ENCODE peak calls at places on chromosome 4, in four cellular contexts. One of them, this sample, is unnamed.

GRCh38 chr4:175953960-175954521 is 111.6 kb upstream of the WDR17 start:
- DNase-seq in GM12891: no peak
- DNase-seq in K562: no peak
- DNase-seq in GM12878: no peak
- DNase-seq in this sample: no peak

GRCh38 chr4:19940861-19941260 is 310.8 kb upstream of the SLIT2 start:
- DNase-seq in GM12891: no peak
- DNase-seq in K562: no peak
- DNase-seq in GM12878: no peak
- DNase-seq in this sample: no peak

GRCh38 chr4:39458505-39459300 is at the start of the genes LIAS and RPL9:
- DNase-seq in GM12891: peak
- DNase-seq in K562: peak
- DNase-seq in GM12878: peak
- DNase-seq in this sample: peak

GRCh38 chr4:78057135-78057599 is at the start of gene FRAS1:
- DNase-seq in GM12891: no peak
- DNase-seq in K562: no peak
- DNase-seq in GM12878: no peak
- DNase-seq in this sample: no peak

GRCh38 chr4:176565044-176565443 is 227.7 kb downstream of the VEGFC start:
- DNase-seq in GM12891: no peak
- DNase-seq in K562: no peak
- DNase-seq in GM12878: no peak
- DNase-seq in this sample: no peak

GRCh38 chr4:8046925-8047541 is 107.4 kb upstream of the AFAP1 start:
- DNase-seq in GM12891: no peak
- DNase-seq in K562: no peak
- DNase-seq in GM12878: no peak
- DNase-seq in this sample: no peak

GRCh38 chr4:108619372-108620100 is 840 bp upstream of the RPL34 start:
- DNase-seq in GM12891: no peak
- DNase-seq in K562: peak
- DNase-seq in GM12878: no peak
- DNase-seq in this sample: peak

GRCh38 chr4:26321326-26322276 is 787 bp downstream of the RBPJ start:
- DNase-seq in GM12891: no peak
- DNase-seq in K562: peak
- DNase-seq in GM12878: no peak
- DNase-seq in this sample: peak

GRCh38 chr4:38857354-38858096 is 908 bp upstream of the TLR6 start:
- DNase-seq in GM12891: no peak
- DNase-seq in K562: peak
- DNase-seq in GM12878: peak
- DNase-seq in this sample: peak

GRCh38 chr4:133592106-133592505 is 443.0 kb downstream of the PCDH10 start:
- DNase-seq in GM12891: no peak
- DNase-seq in K562: no peak
- DNase-seq in GM12878: no peak
- DNase-seq in this sample: no peak

GRCh38 chr4:71293705-71294104 is 45.1 kb upstream of the SLC4A4 start:
- DNase-seq in GM12891: no peak
- DNase-seq in K562: no peak
- DNase-seq in GM12878: no peak
- DNase-seq in this sample: no peak

GRCh38 chr4:165404696-165405095 is 25.9 kb downstream of the CPE start:
- DNase-seq in GM12891: no peak
- DNase-seq in K562: no peak
- DNase-seq in GM12878: no peak
- DNase-seq in this sample: no peak

GRCh38 chr4:101818362-101818761 is 27.8 kb downstream of the BANK1 start:
- DNase-seq in GM12891: no peak
- DNase-seq in K562: no peak
- DNase-seq in GM12878: no peak
- DNase-seq in this sample: no peak

GRCh38 chr4:82467442-82467841 is 37.1 kb downstream of the ENOPH1 start:
- DNase-seq in GM12891: no peak
- DNase-seq in K562: peak
- DNase-seq in GM12878: no peak
- DNase-seq in this sample: no peak
- TF ChIP-seq SPI1 in GM12891: no peak
- TF ChIP-seq SPI1 in K562: no peak
- TF ChIP-seq SPI1 in GM12878: no peak
- TF ChIP-seq SPI1 in this sample: no peak

DNA sequence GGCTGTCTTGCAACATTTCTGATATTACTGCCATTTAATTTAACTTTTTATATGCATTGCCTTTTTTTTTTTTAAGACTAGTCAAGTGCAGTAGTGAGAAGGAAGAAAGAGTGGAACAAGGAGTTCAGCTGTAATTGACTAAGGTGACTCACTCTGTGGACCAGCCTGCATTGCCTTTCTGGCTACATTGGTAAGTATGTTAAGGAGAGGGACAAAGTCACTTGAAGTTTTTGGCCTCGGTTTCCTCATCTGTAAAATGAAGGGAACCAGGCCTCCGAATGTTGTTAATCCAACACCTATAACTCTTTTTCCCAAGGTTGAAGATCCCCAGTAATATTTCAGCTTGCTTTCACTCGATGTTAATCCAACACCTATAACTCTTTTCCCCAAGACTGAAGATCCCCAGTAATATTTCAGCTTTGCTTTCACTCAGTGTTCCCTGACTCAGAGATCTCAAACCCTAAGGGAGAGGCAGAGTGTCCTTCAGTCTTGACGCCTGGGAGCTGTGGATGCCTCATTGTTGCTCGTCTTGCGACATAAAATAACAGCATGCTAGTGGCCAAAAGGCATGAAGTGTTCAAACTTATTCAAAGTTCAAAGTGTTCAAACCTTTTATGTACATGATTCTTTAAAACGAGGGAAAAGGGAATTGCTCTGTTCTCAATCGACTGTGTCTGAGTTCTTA is 102.0 kb downstream of the SORBS2 start:
- DNase-seq in GM12891: no peak
- DNase-seq in K562: no peak
- DNase-seq in GM12878: no peak
- DNase-seq in this sample: no peak
- TF ChIP-seq SPI1 in GM12891: no peak
- TF ChIP-seq SPI1 in K562: no peak
- TF ChIP-seq SPI1 in GM12878: no peak
- TF ChIP-seq SPI1 in this sample: no peak

GRCh38 chr4:124590480-124590879 is 122.1 kb downstream of the ANKRD50 start:
- DNase-seq in GM12891: no peak
- DNase-seq in K562: no peak
- DNase-seq in GM12878: no peak
- DNase-seq in this sample: no peak

GRCh38 chr4:124589827-124590226 is 122.7 kb downstream of the ANKRD50 start:
- DNase-seq in GM12891: no peak
- DNase-seq in K562: peak
- DNase-seq in GM12878: no peak
- DNase-seq in this sample: no peak

GRCh38 chr4:124591646-124592045 is 120.9 kb downstream of the ANKRD50 start:
- DNase-seq in GM12891: no peak
- DNase-seq in K562: no peak
- DNase-seq in GM12878: no peak
- DNase-seq in this sample: no peak

GRCh38 chr4:124596811-124597210 is 115.7 kb downstream of the ANKRD50 start:
- DNase-seq in GM12891: no peak
- DNase-seq in K562: no peak
- DNase-seq in GM12878: no peak
- DNase-seq in this sample: no peak

DNA sequence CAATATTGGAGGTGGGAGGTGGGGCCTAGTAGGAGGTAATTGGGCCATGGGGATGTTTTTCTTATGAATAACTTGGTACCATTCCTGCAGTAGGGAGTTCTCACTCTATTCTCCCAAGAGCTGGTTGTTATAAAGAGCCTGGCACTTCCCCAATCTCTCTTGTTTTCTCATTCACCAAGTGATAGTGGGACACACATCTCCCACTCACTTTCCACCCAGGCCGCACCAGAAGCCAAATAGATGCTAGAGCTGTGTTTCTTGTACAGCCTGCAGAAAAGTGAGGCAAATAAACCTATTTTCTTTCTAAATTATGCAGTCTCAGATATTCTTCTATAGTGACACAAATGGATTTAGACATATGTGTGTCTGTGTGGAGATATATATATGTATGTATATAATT is 117.6 kb downstream of the ANKRD50 start:
- DNase-seq in GM12891: no peak
- DNase-seq in K562: no peak
- DNase-seq in GM12878: no peak
- DNase-seq in this sample: no peak
- TF ChIP-seq SPI1 in GM12891: no peak
- TF ChIP-seq SPI1 in K562: no peak
- TF ChIP-seq SPI1 in GM12878: no peak
- TF ChIP-seq SPI1 in this sample: no peak

GRCh38 chr4:183563874-183564273 is 59.0 kb downstream of the ING2 start:
- DNase-seq in GM12891: no peak
- DNase-seq in K562: no peak
- DNase-seq in GM12878: no peak
- DNase-seq in this sample: no peak
- TF ChIP-seq SPI1 in GM12891: no peak
- TF ChIP-seq SPI1 in K562: no peak
- TF ChIP-seq SPI1 in GM12878: no peak
- TF ChIP-seq SPI1 in this sample: no peak

GRCh38 chr4:41658106-41658505 is 90.4 kb downstream of the PHOX2B start:
- DNase-seq in GM12891: no peak
- DNase-seq in K562: no peak
- DNase-seq in GM12878: no peak
- DNase-seq in this sample: no peak
- TF ChIP-seq SPI1 in GM12891: no peak
- TF ChIP-seq SPI1 in K562: no peak
- TF ChIP-seq SPI1 in GM12878: no peak
- TF ChIP-seq SPI1 in this sample: no peak